ENCODE peak calls at places on chromosomes 13 and 19, in nine cellular contexts. V is left lung, O is psoas muscle, C is sigmoid colon, X is prostate gland, D is GM23248, L is colonic mucosa, Q is SJCRH30, B is endothelial cell of umbilical vein. G is an unnamed sample.
A peak's percentile ranks its signal among the peaks of the same experiment; 100 is the strongest.

GRCh38 chr19:7989071-7989575 is 16.3 kb downstream of the ELAVL1 start:
- DNase-seq in V (peak; percentile 43), O (no peak), C (no peak), X (no peak), D (no peak), L (no peak), Q (no peak), B (no peak), G (no peak)

GRCh38 chr19:16897572-16898056 is 8.8 kb downstream of the F2RL3 start:
- DNase-seq in V (no peak), O (peak; percentile 66), C (no peak), X (no peak), D (peak; percentile 51), L (no peak), Q (no peak), B (no peak), G (no peak)

GRCh38 chr13:113625965-113626661 is 31.9 kb downstream of the ATP4B start:
- DNase-seq in V (peak; percentile 13), O (peak; percentile 36), C (peak; percentile 32), X (no peak), D (peak; percentile 51), L (no peak), Q (no peak), B (peak; percentile 25), G (peak; percentile 66)

GRCh38 chr19:294819-295686 is 3.9 kb upstream of the PLPP2 start:
- DNase-seq in V (no peak), O (peak; percentile 52), C (no peak), X (no peak), D (peak; percentile 70), L (peak; percentile 42), Q (peak; percentile 32), B (no peak), G (peak; percentile 57)

GRCh38 chr19:1252818-1253513 is 4.6 kb downstream of the MIDN start:
- DNase-seq in V (peak; percentile 95), O (peak; percentile 94), C (peak; percentile 98), X (peak; percentile 91), D (peak; percentile 98), L (peak; percentile 91), Q (peak; percentile 80), B (peak; percentile 88), G (peak; percentile 97)

GRCh38 chr13:110274687-110275086 is 32.3 kb downstream of the COL4A1 start:
- DNase-seq in V (no peak), O (no peak), C (peak; percentile 65), X (no peak), D (peak; percentile 18), L (no peak), Q (no peak), B (no peak), G (no peak)

GRCh38 chr19:38831142-38831605 is 420 bp downstream of the ECH1 start:
- DNase-seq in V (peak; percentile 86), O (peak; percentile 87), C (peak; percentile 87), X (peak; percentile 65), D (peak; percentile 96), L (peak; percentile 88), Q (peak; percentile 69), B (peak; percentile 64), G (peak; percentile 92)

GRCh38 chr13:82827704-82828103 is 1054.6 kb downstream of the SLITRK1 start:
- DNase-seq in V (no peak), O (no peak), C (no peak), X (no peak), D (no peak), L (no peak), Q (no peak), B (no peak), G (no peak)

DNA sequence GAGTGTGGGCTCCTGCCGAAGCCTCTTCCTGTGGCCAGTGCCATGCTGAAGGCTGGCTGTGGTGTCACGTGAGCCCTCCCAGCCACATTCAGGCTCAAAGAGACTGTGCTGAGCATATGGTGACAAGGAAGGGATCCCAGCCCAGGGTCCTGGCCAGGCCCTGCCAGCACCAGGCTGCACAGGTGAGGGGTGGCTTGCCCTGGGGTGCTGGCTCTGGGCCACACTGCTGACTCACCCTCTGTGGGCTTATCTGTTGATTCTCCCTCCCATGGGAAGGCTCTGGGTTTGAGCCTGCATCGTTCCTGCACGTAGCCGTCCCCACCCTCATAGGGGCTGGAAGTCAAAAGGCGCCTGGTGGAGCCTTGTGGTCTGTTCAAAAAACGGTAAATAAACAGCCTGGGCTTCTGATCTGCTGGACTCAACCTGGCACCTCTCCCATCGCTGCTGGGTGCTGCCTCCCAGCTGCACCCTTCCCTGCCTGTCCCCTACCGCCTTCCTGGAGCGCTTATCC is 31.1 kb downstream of the DNM2 start:
- DNase-seq in V (peak; percentile 75), O (no peak), C (no peak), X (peak; percentile 39), D (peak; percentile 26), L (peak; percentile 95), Q (peak; percentile 63), B (peak; percentile 22), G (peak; percentile 29)
- H3K4me3 ChIP-seq in V (no peak overlapping the region), O (no peak overlapping the region), C (no peak overlapping the region), X (no peak overlapping the region), D (no peak overlapping the region), L (no peak overlapping the region), Q (no peak overlapping the region), B (no peak overlapping the region), G (no peak overlapping the region)

GRCh38 chr13:79190932-79191331 is 215.1 kb downstream of the RBM26 start:
- DNase-seq in V (no peak), O (no peak), C (no peak), X (no peak), D (no peak), L (no peak), Q (no peak), B (no peak), G (no peak)
- H3K27me3 ChIP-seq in V (no peaks in the 10 kb centered on the region), O (no peaks in the 10 kb centered on the region), C (no peaks in the 10 kb centered on the region), X (no peaks in the 10 kb centered on the region), D (no peaks in the 10 kb centered on the region), L (no peaks in the 10 kb centered on the region), Q (no peaks in the 10 kb centered on the region), B (no peaks in the 10 kb centered on the region), G (no peaks in the 10 kb centered on the region)

GRCh38 chr19:50275577-50276368 is 53.4 kb downstream of the KCNC3 start:
- DNase-seq in V (no peak), O (no peak), C (no peak), X (no peak), D (no peak), L (no peak), Q (no peak), B (no peak), G (no peak)
- H3K36me3 ChIP-seq in V (peaks cover 62% of the 10 kb centered on the region), O (peaks cover 99% of the 10 kb centered on the region), C (no peaks in the 10 kb centered on the region), X (no peaks in the 10 kb centered on the region), D (no peaks in the 10 kb centered on the region), L (no peaks in the 10 kb centered on the region), Q (peaks cover 18% of the 10 kb centered on the region), B (no peaks in the 10 kb centered on the region), G (no peaks in the 10 kb centered on the region)

GRCh38 chr19:45385392-45386221 is 15.2 kb upstream of the ERCC2 start:
- DNase-seq in V (no peak), O (no peak), C (no peak), X (no peak), D (peak; percentile 48), L (no peak), Q (no peak), B (no peak), G (no peak)
- H3K4me3 ChIP-seq in V (no peak overlapping the region), O (no peak overlapping the region), C (no peak overlapping the region), X (no peak overlapping the region), D (peak overlapping the region; percentile 36), L (no peak overlapping the region), Q (no peak overlapping the region), B (no peak overlapping the region), G (peak overlapping the region; percentile 33)

GRCh38 chr13:25180795-25181537 is 8.9 kb upstream of the AMER2 start:
- DNase-seq in V (no peak), O (no peak), C (no peak), X (no peak), D (no peak), L (no peak), Q (peak; percentile 56), B (no peak), G (no peak)

GRCh38 chr13:25179810-25180437 is 7.8 kb upstream of the AMER2 start:
- DNase-seq in V (no peak), O (no peak), C (no peak), X (no peak), D (no peak), L (no peak), Q (no peak), B (no peak), G (no peak)

GRCh38 chr13:25179011-25179410 is 6.9 kb upstream of the AMER2 start:
- DNase-seq in V (no peak), O (no peak), C (no peak), X (no peak), D (no peak), L (no peak), Q (no peak), B (no peak), G (no peak)

GRCh38 chr13:25181597-25181996 is 9.5 kb upstream of the AMER2 start:
- DNase-seq in V (no peak), O (no peak), C (no peak), X (no peak), D (no peak), L (no peak), Q (no peak), B (no peak), G (no peak)

DNA sequence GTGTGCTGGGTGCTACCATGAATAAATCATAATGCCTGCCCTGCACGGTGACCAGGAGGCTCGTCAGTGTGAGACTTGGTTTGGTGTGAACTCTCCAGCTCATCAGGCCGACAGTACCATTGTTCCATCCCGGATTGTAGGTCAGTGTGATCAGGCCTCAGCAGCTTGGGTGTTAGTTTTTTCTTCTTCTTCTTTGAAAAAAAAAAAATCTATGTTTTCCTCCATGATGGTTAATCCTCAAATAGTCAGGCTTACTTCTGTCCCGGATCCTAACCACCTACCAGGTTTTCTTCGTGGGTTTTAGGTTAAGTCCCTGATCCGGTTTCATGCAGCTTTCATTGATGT is 8.3 kb upstream of the AMER2 start:
- DNase-seq in V (no peak), O (no peak), C (no peak), X (no peak), D (no peak), L (no peak), Q (no peak), B (no peak), G (no peak)
- H3K27me3 ChIP-seq in V (peaks cover 3% of the 10 kb centered on the region), O (peaks cover 3% of the 10 kb centered on the region), C (no peaks in the 10 kb centered on the region), X (no peaks in the 10 kb centered on the region), D (peaks cover 8% of the 10 kb centered on the region), L (no peaks in the 10 kb centered on the region), Q (peaks cover 8% of the 10 kb centered on the region), B (peaks cover 4% of the 10 kb centered on the region), G (peaks cover 45% of the 10 kb centered on the region)

GRCh38 chr19:40241125-40241808 is 14.8 kb upstream of the CCNP start:
- DNase-seq in V (no peak), O (no peak), C (no peak), X (no peak), D (no peak), L (no peak), Q (no peak), B (no peak), G (no peak)
- H3K36me3 ChIP-seq in V (peaks cover 65% of the 10 kb centered on the region), O (peaks cover 60% of the 10 kb centered on the region), C (peaks cover 36% of the 10 kb centered on the region), X (peaks cover 8% of the 10 kb centered on the region), D (peaks cover 10% of the 10 kb centered on the region), L (peaks cover 3% of the 10 kb centered on the region), Q (peaks cover 31% of the 10 kb centered on the region), B (peaks cover 4% of the 10 kb centered on the region), G (peaks cover 52% of the 10 kb centered on the region)

GRCh38 chr19:47020132-47020805 is 632 bp downstream of the NPAS1 start:
- DNase-seq in V (no peak), O (no peak), C (no peak), X (no peak), D (peak; percentile 80), L (no peak), Q (no peak), B (no peak), G (peak; percentile 82)
- H3K4me3 ChIP-seq in V (no peak overlapping the region), O (peak overlapping the region; percentile 44), C (peak overlapping the region; percentile 6), X (no peak overlapping the region), D (peak overlapping the region; percentile 74), L (no peak overlapping the region), Q (no peak overlapping the region), B (no peak overlapping the region), G (peak overlapping the region; percentile 76)

GRCh38 chr13:78607409-78608253 is 4.3 kb upstream of the POU4F1 start:
- DNase-seq in V (no peak), O (no peak), C (no peak), X (no peak), D (no peak), L (no peak), Q (no peak), B (no peak), G (no peak)
- H3K27me3 ChIP-seq in V (peaks cover 86% of the 10 kb centered on the region), O (peaks cover 88% of the 10 kb centered on the region), C (peaks cover 47% of the 10 kb centered on the region), X (peaks cover 49% of the 10 kb centered on the region), D (peaks cover 87% of the 10 kb centered on the region), L (peaks cover 77% of the 10 kb centered on the region), Q (no peaks in the 10 kb centered on the region), B (peaks cover 37% of the 10 kb centered on the region), G (peaks cover 70% of the 10 kb centered on the region)